ENCODE peak calls at places on chromosomes 1 and 21, in ten cellular contexts. One of them, this sample, is unnamed.

GRCh38 chr1:19435181-19435580 is 50.2 kb downstream of the CAPZB start:
- DNase-seq in midbrain: peak
- DNase-seq in amygdala: no peak
- DNase-seq in MV-4-11: peak
- DNase-seq in NCI-H748 treated with DMSO at 0.1 percent for 48 hours: no peak
- DNase-seq in fibroblast of the conjunctiva: peak
- DNase-seq in pancreas: no peak
- DNase-seq in PC-3: no peak
- DNase-seq in Right ventricle myocardium superior: peak
- DNase-seq in Calu3: no peak
- DNase-seq in this sample: peak

GRCh38 chr1:29824025-29824424 is 587.7 kb downstream of the PTPRU start:
- DNase-seq in Right ventricle myocardium superior: no peak
- DNase-seq in pancreas: no peak
- DNase-seq in MV-4-11: no peak
- DNase-seq in Calu3: no peak
- DNase-seq in midbrain: no peak
- DNase-seq in PC-3: no peak
- DNase-seq in NCI-H748 treated with DMSO at 0.1 percent for 48 hours: no peak
- DNase-seq in fibroblast of the conjunctiva: no peak
- DNase-seq in amygdala: no peak
- DNase-seq in this sample: no peak

GRCh38 chr1:85584264-85584781 is 3.8 kb downstream of the CCN1 start:
- DNase-seq in Calu3: no peak
- DNase-seq in MV-4-11: no peak
- DNase-seq in midbrain: no peak
- DNase-seq in PC-3: peak
- DNase-seq in amygdala: no peak
- DNase-seq in Right ventricle myocardium superior: no peak
- DNase-seq in fibroblast of the conjunctiva: peak
- DNase-seq in NCI-H748 treated with DMSO at 0.1 percent for 48 hours: no peak
- DNase-seq in pancreas: no peak
- DNase-seq in this sample: no peak

GRCh38 chr1:246117066-246117791 is 389.9 kb downstream of the SMYD3 start:
- DNase-seq in NCI-H748 treated with DMSO at 0.1 percent for 48 hours: peak
- DNase-seq in PC-3: peak
- DNase-seq in pancreas: peak
- DNase-seq in fibroblast of the conjunctiva: no peak
- DNase-seq in midbrain: peak
- DNase-seq in Right ventricle myocardium superior: no peak
- DNase-seq in amygdala: peak
- DNase-seq in Calu3: peak
- DNase-seq in MV-4-11: peak
- DNase-seq in this sample: no peak

GRCh38 chr1:51612349-51612982 is 4.4 kb upstream of the OSBPL9 start:
- DNase-seq in MV-4-11: no peak
- DNase-seq in Right ventricle myocardium superior: no peak
- DNase-seq in fibroblast of the conjunctiva: no peak
- DNase-seq in pancreas: no peak
- DNase-seq in amygdala: no peak
- DNase-seq in NCI-H748 treated with DMSO at 0.1 percent for 48 hours: no peak
- DNase-seq in midbrain: no peak
- DNase-seq in PC-3: no peak
- DNase-seq in Calu3: no peak
- DNase-seq in this sample: no peak

GRCh38 chr1:39737546-39738169 is 1.0 kb upstream of the PPIE start:
- DNase-seq in PC-3: peak
- DNase-seq in MV-4-11: no peak
- DNase-seq in midbrain: no peak
- DNase-seq in fibroblast of the conjunctiva: no peak
- DNase-seq in Calu3: no peak
- DNase-seq in NCI-H748 treated with DMSO at 0.1 percent for 48 hours: no peak
- DNase-seq in Right ventricle myocardium superior: no peak
- DNase-seq in pancreas: no peak
- DNase-seq in amygdala: no peak
- DNase-seq in this sample: no peak

GRCh38 chr21:41973861-41974751 is 20.3 kb upstream of the C2CD2 start:
- DNase-seq in MV-4-11: peak
- DNase-seq in PC-3: no peak
- DNase-seq in pancreas: no peak
- DNase-seq in Right ventricle myocardium superior: peak
- DNase-seq in fibroblast of the conjunctiva: no peak
- DNase-seq in midbrain: no peak
- DNase-seq in Calu3: no peak
- DNase-seq in amygdala: no peak
- DNase-seq in NCI-H748 treated with DMSO at 0.1 percent for 48 hours: no peak
- DNase-seq in this sample: peak

GRCh38 chr1:213761845-213762407 is 225.8 kb upstream of the PROX1 start:
- DNase-seq in midbrain: no peak
- DNase-seq in PC-3: peak
- DNase-seq in amygdala: no peak
- DNase-seq in fibroblast of the conjunctiva: no peak
- DNase-seq in pancreas: no peak
- DNase-seq in MV-4-11: no peak
- DNase-seq in NCI-H748 treated with DMSO at 0.1 percent for 48 hours: no peak
- DNase-seq in Right ventricle myocardium superior: no peak
- DNase-seq in Calu3: no peak
- DNase-seq in this sample: no peak

GRCh38 chr1:158060001-158060400 is 66.6 kb downstream of the KIRREL1 start:
- DNase-seq in Calu3: no peak
- DNase-seq in Right ventricle myocardium superior: no peak
- DNase-seq in amygdala: no peak
- DNase-seq in NCI-H748 treated with DMSO at 0.1 percent for 48 hours: no peak
- DNase-seq in midbrain: no peak
- DNase-seq in pancreas: no peak
- DNase-seq in PC-3: no peak
- DNase-seq in MV-4-11: no peak
- DNase-seq in fibroblast of the conjunctiva: no peak
- DNase-seq in this sample: no peak

This sample was measured in left cardiac atrium.